ENCODE peak calls at places on chromosomes 13 and 19, in seven cellular contexts. One of them, this sample, is unnamed. For H3K36me3, the result is how much of the 10 kb centered on the place peaks cover.

GRCh38 chr13:99990045-99990977 is 8.7 kb downstream of the ZIC2 start:
- DNase-seq in GM12878: no peak
- DNase-seq in SK-N-SH: peak
- DNase-seq in neural progenitor cell: peak
- DNase-seq in SK-N-MC: no peak
- DNase-seq in mammary epithelial cell: no peak
- DNase-seq in kidney: no peak
- DNase-seq in this sample: no peak

GRCh38 chr19:36775768-36776167 is 3.2 kb upstream of the ZNF850 start:
- DNase-seq in mammary epithelial cell: no peak
- DNase-seq in kidney: peak
- DNase-seq in SK-N-MC: no peak
- DNase-seq in SK-N-SH: no peak
- DNase-seq in GM12878: no peak
- DNase-seq in neural progenitor cell: no peak
- DNase-seq in this sample: no peak

GRCh38 chr13:79679334-79679733 is 198.4 kb downstream of the NDFIP2 start:
- DNase-seq in SK-N-MC: peak
- DNase-seq in mammary epithelial cell: peak
- DNase-seq in kidney: no peak
- DNase-seq in GM12878: no peak
- DNase-seq in neural progenitor cell: peak
- DNase-seq in SK-N-SH: peak
- DNase-seq in this sample: peak

GRCh38 chr13:100124265-100124664 is 35.4 kb downstream of the PCCA start:
- DNase-seq in neural progenitor cell: no peak
- DNase-seq in kidney: no peak
- DNase-seq in GM12878: no peak
- DNase-seq in SK-N-MC: no peak
- DNase-seq in mammary epithelial cell: no peak
- DNase-seq in SK-N-SH: no peak
- DNase-seq in this sample: peak

GRCh38 chr13:37029617-37030016 is 29.0 kb downstream of the EXOSC8 start:
- DNase-seq in SK-N-SH: peak
- DNase-seq in neural progenitor cell: no peak
- DNase-seq in SK-N-MC: no peak
- DNase-seq in mammary epithelial cell: no peak
- DNase-seq in GM12878: no peak
- DNase-seq in kidney: no peak
- DNase-seq in this sample: peak

GRCh38 chr13:44819245-44819644 is 170.0 kb downstream of the NUFIP1 start:
- DNase-seq in SK-N-SH: no peak
- DNase-seq in SK-N-MC: no peak
- DNase-seq in kidney: no peak
- DNase-seq in neural progenitor cell: no peak
- DNase-seq in GM12878: no peak
- DNase-seq in mammary epithelial cell: peak
- DNase-seq in this sample: peak

GRCh38 chr13:101757446-101758039 is 305.1 kb downstream of the ITGBL1 start:
- DNase-seq in neural progenitor cell: peak
- DNase-seq in SK-N-MC: peak
- DNase-seq in kidney: no peak
- DNase-seq in mammary epithelial cell: peak
- DNase-seq in SK-N-SH: peak
- DNase-seq in GM12878: no peak
- DNase-seq in this sample: peak

GRCh38 chr19:38894968-38895367 is 4.5 kb downstream of the SIRT2 start:
- DNase-seq in mammary epithelial cell: no peak
- DNase-seq in kidney: no peak
- DNase-seq in SK-N-MC: no peak
- DNase-seq in GM12878: no peak
- DNase-seq in SK-N-SH: no peak
- DNase-seq in neural progenitor cell: no peak
- DNase-seq in this sample: no peak

GRCh38 chr13:43865892-43866291 is 13.6 kb downstream of the CCDC122 start:
- DNase-seq in neural progenitor cell: no peak
- DNase-seq in GM12878: no peak
- DNase-seq in SK-N-MC: no peak
- DNase-seq in kidney: no peak
- DNase-seq in mammary epithelial cell: peak
- DNase-seq in SK-N-SH: no peak
- DNase-seq in this sample: peak

GRCh38 chr13:30091035-30091434 is 216.3 kb downstream of the KATNAL1 start:
- DNase-seq in GM12878: no peak
- DNase-seq in SK-N-SH: no peak
- DNase-seq in kidney: no peak
- DNase-seq in neural progenitor cell: no peak
- DNase-seq in SK-N-MC: no peak
- DNase-seq in mammary epithelial cell: no peak
- DNase-seq in this sample: no peak

GRCh38 chr13:111506621-111507020 is 186.2 kb downstream of the TEX29 start:
- DNase-seq in neural progenitor cell: no peak
- DNase-seq in mammary epithelial cell: no peak
- DNase-seq in GM12878: no peak
- DNase-seq in SK-N-SH: no peak
- DNase-seq in kidney: peak
- DNase-seq in SK-N-MC: no peak
- DNase-seq in this sample: no peak

GRCh38 chr13:113086031-113086750 is 19.4 kb upstream of the F7 start:
- DNase-seq in SK-N-MC: no peak
- DNase-seq in kidney: peak
- DNase-seq in mammary epithelial cell: no peak
- DNase-seq in neural progenitor cell: peak
- DNase-seq in GM12878: no peak
- DNase-seq in SK-N-SH: no peak
- DNase-seq in this sample: no peak

GRCh38 chr13:109479991-109480696 is 306.2 kb downstream of the IRS2 start:
- DNase-seq in kidney: no peak
- DNase-seq in SK-N-SH: no peak
- DNase-seq in GM12878: no peak
- DNase-seq in SK-N-MC: peak
- DNase-seq in neural progenitor cell: no peak
- DNase-seq in mammary epithelial cell: peak
- DNase-seq in this sample: peak

GRCh38 chr19:11448410-11448809 is 13.0 kb downstream of the PRKCSH start:
- DNase-seq in mammary epithelial cell: no peak
- DNase-seq in SK-N-MC: no peak
- DNase-seq in neural progenitor cell: no peak
- DNase-seq in SK-N-SH: peak
- DNase-seq in kidney: no peak
- DNase-seq in GM12878: no peak
- DNase-seq in this sample: no peak

GRCh38 chr19:46383171-46383815 is 30.1 kb downstream of the CCDC8 start:
- DNase-seq in SK-N-MC: no peak
- DNase-seq in SK-N-SH: no peak
- DNase-seq in mammary epithelial cell: no peak
- DNase-seq in kidney: no peak
- DNase-seq in neural progenitor cell: no peak
- DNase-seq in GM12878: no peak
- DNase-seq in this sample: no peak
- H3K36me3 ChIP-seq in SK-N-MC: half or more
- H3K36me3 ChIP-seq in SK-N-SH: half or more
- H3K36me3 ChIP-seq in mammary epithelial cell: under half
- H3K36me3 ChIP-seq in kidney: under half
- H3K36me3 ChIP-seq in neural progenitor cell: under half
- H3K36me3 ChIP-seq in GM12878: under half
- H3K36me3 ChIP-seq in this sample: half or more

DNA sequence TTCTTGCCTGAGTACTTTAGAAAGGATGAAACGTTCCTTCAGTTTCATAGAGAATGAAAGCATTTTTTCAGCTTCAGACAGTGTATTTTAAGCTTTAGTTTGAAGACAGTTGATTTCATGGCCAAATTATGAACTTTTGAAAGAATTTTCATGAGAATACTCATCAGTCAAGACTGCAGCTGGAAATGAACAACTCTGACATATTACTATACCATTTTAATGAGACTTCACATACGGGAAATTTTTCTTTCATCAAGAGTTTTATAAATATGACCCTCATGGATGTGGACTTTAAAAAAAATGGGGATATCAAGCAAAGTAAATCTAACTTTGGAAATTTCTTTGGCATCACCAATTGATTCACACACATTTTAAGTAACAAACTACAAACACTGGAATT is 6.4 kb downstream of the LATS2 start:
- DNase-seq in GM12878: no peak
- DNase-seq in kidney: no peak
- DNase-seq in SK-N-MC: no peak
- DNase-seq in SK-N-SH: no peak
- DNase-seq in mammary epithelial cell: no peak
- DNase-seq in neural progenitor cell: no peak
- DNase-seq in this sample: peak
- H3K9ac ChIP-seq in GM12878: no peak
- H3K9ac ChIP-seq in kidney: no peak
- H3K9ac ChIP-seq in SK-N-MC: no peak
- H3K9ac ChIP-seq in SK-N-SH: peak
- H3K9ac ChIP-seq in mammary epithelial cell: no peak
- H3K9ac ChIP-seq in neural progenitor cell: no peak
- H3K9ac ChIP-seq in this sample: no peak

DNA sequence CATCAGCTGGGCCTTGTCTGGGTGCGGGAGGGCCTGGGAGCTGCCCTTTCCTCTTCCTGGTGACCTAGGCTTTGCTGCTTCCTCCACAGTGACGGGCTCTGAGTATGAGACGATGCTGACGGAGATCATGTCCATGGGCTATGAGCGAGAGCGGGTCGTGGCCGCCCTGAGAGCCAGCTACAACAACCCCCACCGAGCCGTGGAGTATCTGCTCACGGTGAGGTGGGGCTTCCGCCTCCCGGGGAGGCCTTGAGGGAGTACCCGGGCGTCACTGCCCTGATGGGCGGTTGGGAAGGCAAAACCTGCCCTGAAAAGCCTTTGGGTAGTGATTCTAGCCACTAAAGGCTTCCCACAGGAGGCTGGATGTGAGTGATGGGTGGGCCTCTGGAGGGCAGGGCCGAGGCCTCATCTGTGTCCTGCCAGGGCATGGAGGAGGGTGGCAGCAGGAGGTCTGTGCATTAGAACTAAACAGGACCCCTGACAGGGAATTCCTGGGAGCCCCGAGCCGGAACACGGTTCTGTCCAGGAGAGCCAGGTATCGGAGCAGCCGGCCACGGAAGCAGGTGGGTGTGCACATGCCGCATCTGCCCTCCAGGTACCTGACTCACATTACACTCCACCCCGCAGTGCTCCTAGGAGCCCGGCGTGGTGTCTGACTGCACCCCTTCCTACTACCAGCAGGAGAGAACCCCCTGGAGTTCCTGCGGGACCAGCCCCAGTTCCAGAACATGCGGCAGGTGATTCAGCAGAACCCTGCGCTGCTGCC is 3.1 kb downstream of the RAD23A start:
- DNase-seq in GM12878: no peak
- DNase-seq in neural progenitor cell: no peak
- DNase-seq in kidney: peak
- DNase-seq in SK-N-MC: no peak
- DNase-seq in mammary epithelial cell: no peak
- DNase-seq in SK-N-SH: no peak
- DNase-seq in this sample: no peak
- H3K36me3 ChIP-seq in GM12878: under half
- H3K36me3 ChIP-seq in neural progenitor cell: under half
- H3K36me3 ChIP-seq in kidney: under half
- H3K36me3 ChIP-seq in SK-N-MC: half or more
- H3K36me3 ChIP-seq in mammary epithelial cell: under half
- H3K36me3 ChIP-seq in SK-N-SH: under half
- H3K36me3 ChIP-seq in this sample: half or more

GRCh38 chr19:2323707-2324106 is 4.7 kb downstream of the LSM7 start:
- DNase-seq in GM12878: no peak
- DNase-seq in SK-N-MC: no peak
- DNase-seq in mammary epithelial cell: no peak
- DNase-seq in neural progenitor cell: no peak
- DNase-seq in kidney: no peak
- DNase-seq in SK-N-SH: no peak
- DNase-seq in this sample: no peak

GRCh38 chr19:2326699-2327360 is 1.6 kb downstream of the LSM7 start:
- DNase-seq in mammary epithelial cell: no peak
- DNase-seq in GM12878: no peak
- DNase-seq in kidney: peak
- DNase-seq in neural progenitor cell: no peak
- DNase-seq in SK-N-SH: no peak
- DNase-seq in SK-N-MC: no peak
- DNase-seq in this sample: no peak

GRCh38 chr19:2321565-2322283 is 6.7 kb downstream of the LSM7 start:
- DNase-seq in neural progenitor cell: no peak
- DNase-seq in SK-N-MC: no peak
- DNase-seq in kidney: peak
- DNase-seq in mammary epithelial cell: no peak
- DNase-seq in SK-N-SH: no peak
- DNase-seq in GM12878: no peak
- DNase-seq in this sample: no peak

GRCh38 chr19:2325261-2326046 is 2.9 kb downstream of the LSM7 start:
- DNase-seq in kidney: peak
- DNase-seq in SK-N-MC: no peak
- DNase-seq in SK-N-SH: no peak
- DNase-seq in mammary epithelial cell: no peak
- DNase-seq in GM12878: no peak
- DNase-seq in neural progenitor cell: no peak
- DNase-seq in this sample: no peak

DNA sequence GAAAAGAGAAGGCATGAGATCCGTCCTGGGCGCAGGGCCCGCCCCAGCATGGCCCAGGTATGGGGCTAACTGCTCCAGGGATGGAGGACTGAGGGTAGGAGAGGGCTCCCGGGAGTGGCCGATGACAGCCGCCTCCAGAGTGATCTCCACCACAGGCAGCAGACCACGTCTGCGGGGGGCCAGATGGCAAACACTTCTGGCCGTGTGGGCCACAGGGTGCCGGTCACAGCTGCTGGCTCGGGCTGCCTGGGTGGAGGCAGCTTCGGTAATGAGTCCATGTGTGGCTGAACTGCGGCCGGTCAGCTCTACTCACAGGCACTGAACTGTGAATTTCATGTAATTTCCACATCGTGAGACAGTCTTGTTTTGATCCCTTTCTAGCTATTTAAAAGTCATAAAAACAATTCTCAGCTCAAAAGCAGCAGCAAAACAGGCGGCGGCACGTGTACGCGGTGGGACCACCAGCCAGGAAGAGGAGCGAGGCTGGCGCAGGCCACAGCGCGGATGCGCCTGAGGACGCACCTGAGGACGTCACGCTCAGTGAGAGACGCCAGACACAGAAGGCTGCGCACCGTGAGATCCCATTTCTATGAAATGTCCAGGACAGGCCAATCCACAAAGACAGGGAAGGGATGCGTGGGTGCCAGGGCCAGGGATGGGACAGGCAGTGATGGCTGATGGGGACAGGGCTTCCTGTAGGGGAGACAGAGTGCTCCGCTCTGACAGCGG is 4.0 kb downstream of the LSM7 start:
- DNase-seq in SK-N-SH: no peak
- DNase-seq in GM12878: no peak
- DNase-seq in SK-N-MC: no peak
- DNase-seq in mammary epithelial cell: no peak
- DNase-seq in kidney: peak
- DNase-seq in neural progenitor cell: no peak
- DNase-seq in this sample: no peak
- H3K9ac ChIP-seq in SK-N-SH: no peak
- H3K9ac ChIP-seq in GM12878: peak
- H3K9ac ChIP-seq in SK-N-MC: no peak
- H3K9ac ChIP-seq in mammary epithelial cell: no peak
- H3K9ac ChIP-seq in kidney: no peak
- H3K9ac ChIP-seq in neural progenitor cell: no peak
- H3K9ac ChIP-seq in this sample: no peak

This sample was measured in adipocyte.